ENCODE peak calls at places on chromosomes 11 and 22, in six cellular contexts. Q, S, W, L, O and I are unnamed samples.
A peak's percentile ranks its signal among the peaks of the same experiment; 100 is the strongest.

GRCh38 chr11:35030716-35031213 is 108.2 kb upstream of the CD44 start:
- DNase-seq in L (peak; percentile 58), O (no peak), Q (peak; percentile 87), S (peak; percentile 34), W (peak; percentile 96), I (peak; percentile 98)

GRCh38 chr22:40487663-40488249 is 117.4 kb downstream of the SGSM3 start:
- DNase-seq in S (no peak), W (peak; percentile 61), Q (peak; percentile 63), L (no peak), O (no peak), I (peak; percentile 66)

GRCh38 chr11:69115586-69116560 is 39.9 kb upstream of the SMIM38 start:
- DNase-seq in S (no peak), O (no peak), Q (no peak), L (peak; percentile 70), W (peak; percentile 33), I (no peak)

GRCh38 chr11:70675697-70676374 is 277.5 kb downstream of the CTTN start:
- DNase-seq in L (no peak), O (no peak), W (no peak), Q (peak; percentile 4), S (no peak), I (no peak)

GRCh38 chr11:76219243-76219642 is 12.9 kb upstream of the WNT11 start:
- DNase-seq in Q (no peak), W (no peak), S (no peak), O (no peak), L (no peak), I (no peak)

GRCh38 chr11:2096001-2096918 is 42.9 kb downstream of the IGF2 start:
- DNase-seq in Q (peak; percentile 75), L (no peak), S (no peak), W (peak; percentile 14), O (no peak), I (no peak)

GRCh38 chr22:49590851-49591445 is 236.7 kb downstream of the BRD1 start:
- DNase-seq in O (no peak), Q (no peak), S (no peak), L (no peak), W (no peak), I (no peak)

GRCh38 chr22:22816171-22816514 is 71.5 kb upstream of the IGLL5 start:
- DNase-seq in O (no peak), S (no peak), Q (no peak), W (no peak), L (no peak), I (no peak)

GRCh38 chr22:19916006-19916405 is 25.6 kb upstream of the COMT start:
- DNase-seq in S (no peak), W (no peak), L (no peak), O (no peak), Q (no peak), I (no peak)

GRCh38 chr11:43504316-43504950 is 145.7 kb downstream of the TTC17 start:
- DNase-seq in L (no peak), O (peak; percentile 60), Q (peak; percentile 20), W (no peak), S (no peak), I (peak; percentile 33)

GRCh38 chr22:45977003-45977395 is at the start of gene WNT7B:
- DNase-seq in L (no peak), S (no peak), W (no peak), O (no peak), Q (peak; percentile 21), I (peak; percentile 67)
- H3K27me3 ChIP-seq in L (peaks cover 58% of the 10 kb centered on the region), S (peaks cover 43% of the 10 kb centered on the region), W (peaks cover 55% of the 10 kb centered on the region), O (no peaks in the 10 kb centered on the region), Q (peaks cover 43% of the 10 kb centered on the region), I (no peaks in the 10 kb centered on the region)

GRCh38 chr22:43209523-43209890 is 22.6 kb upstream of the TTLL12 start:
- DNase-seq in W (no peak), O (peak; percentile 18), Q (no peak), L (no peak), S (no peak), I (no peak)

GRCh38 chr22:43208703-43209522 is 22.0 kb upstream of the TTLL12 start:
- DNase-seq in S (no peak), O (peak; percentile 14), Q (no peak), L (no peak), W (no peak), I (no peak)

GRCh38 chr22:43206515-43207161 is 19.7 kb upstream of the TTLL12 start:
- DNase-seq in O (peak; percentile 28), W (no peak), Q (no peak), S (no peak), L (no peak), I (no peak)

GRCh38 chr22:43207386-43207785 is 20.5 kb upstream of the TTLL12 start:
- DNase-seq in L (no peak), Q (no peak), S (no peak), O (peak; percentile 19), W (no peak), I (no peak)

DNA sequence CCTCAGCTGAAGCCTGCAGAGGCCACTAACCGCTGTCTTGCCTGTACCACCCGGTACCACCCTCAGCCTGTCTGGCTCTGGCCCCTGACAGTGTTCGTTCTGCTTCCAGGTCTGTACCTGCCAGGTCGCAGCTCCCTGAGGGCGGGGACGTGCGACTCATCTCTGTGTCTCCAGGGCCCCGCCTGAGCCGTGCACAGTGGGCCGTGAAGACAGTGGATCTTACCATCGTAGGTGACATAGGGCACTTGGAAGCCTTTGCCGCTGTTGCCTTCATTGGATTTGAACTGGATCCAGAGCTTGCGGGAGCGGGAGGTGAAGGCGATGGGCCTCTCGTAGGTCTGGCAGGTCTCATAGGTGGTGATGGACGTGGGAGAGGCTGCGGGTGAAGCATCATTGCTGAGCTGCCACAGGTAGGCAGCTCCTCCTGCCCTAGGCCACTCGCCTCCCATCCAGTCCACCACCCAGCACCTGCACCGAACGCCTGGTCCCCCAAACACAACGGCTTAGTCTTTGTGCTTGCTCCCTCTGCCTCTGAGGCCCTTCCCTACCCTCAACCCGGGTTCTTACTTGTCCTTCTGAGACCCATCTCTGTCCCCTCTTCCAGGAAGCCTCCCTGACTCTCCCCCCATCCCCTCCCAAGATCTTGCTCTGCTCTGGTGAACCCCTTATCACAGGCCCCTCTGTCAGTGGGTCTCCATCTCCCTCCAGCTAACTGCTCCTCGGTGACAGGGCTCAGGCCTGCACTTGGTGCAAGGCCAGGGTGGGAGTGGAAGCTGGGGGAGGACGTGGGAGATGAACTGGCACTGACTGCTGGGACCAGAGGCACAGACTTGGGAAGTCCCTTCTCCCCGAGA is 21.1 kb upstream of the TTLL12 start:
- DNase-seq in Q (no peak), S (no peak), W (no peak), L (no peak), O (peak; percentile 19), I (no peak)
- H3K27me3 ChIP-seq in Q (peaks cover 29% of the 10 kb centered on the region), S (no peaks in the 10 kb centered on the region), W (no peaks in the 10 kb centered on the region), L (no peaks in the 10 kb centered on the region), O (no peaks in the 10 kb centered on the region), I (peaks cover 2% of the 10 kb centered on the region)

GRCh38 chr11:129372609-129373488 is 2.8 kb upstream of the BARX2 start:
- DNase-seq in Q (no peak), L (no peak), W (no peak), O (no peak), S (no peak), I (no peak)

GRCh38 chr11:129375731-129376657 is at the start of gene BARX2:
- DNase-seq in W (peak; percentile 71), Q (peak; percentile 48), O (no peak), L (no peak), S (no peak), I (peak; percentile 70)

GRCh38 chr11:129373489-129373953 is 2.1 kb upstream of the BARX2 start:
- DNase-seq in S (no peak), L (no peak), Q (peak; percentile 15), W (peak; percentile 15), O (no peak), I (no peak)

GRCh38 chr11:129374993-129375721 is 491 bp upstream of the BARX2 start:
- DNase-seq in L (no peak), W (peak; percentile 9), O (no peak), S (no peak), Q (no peak), I (peak; percentile 45)

DNA sequence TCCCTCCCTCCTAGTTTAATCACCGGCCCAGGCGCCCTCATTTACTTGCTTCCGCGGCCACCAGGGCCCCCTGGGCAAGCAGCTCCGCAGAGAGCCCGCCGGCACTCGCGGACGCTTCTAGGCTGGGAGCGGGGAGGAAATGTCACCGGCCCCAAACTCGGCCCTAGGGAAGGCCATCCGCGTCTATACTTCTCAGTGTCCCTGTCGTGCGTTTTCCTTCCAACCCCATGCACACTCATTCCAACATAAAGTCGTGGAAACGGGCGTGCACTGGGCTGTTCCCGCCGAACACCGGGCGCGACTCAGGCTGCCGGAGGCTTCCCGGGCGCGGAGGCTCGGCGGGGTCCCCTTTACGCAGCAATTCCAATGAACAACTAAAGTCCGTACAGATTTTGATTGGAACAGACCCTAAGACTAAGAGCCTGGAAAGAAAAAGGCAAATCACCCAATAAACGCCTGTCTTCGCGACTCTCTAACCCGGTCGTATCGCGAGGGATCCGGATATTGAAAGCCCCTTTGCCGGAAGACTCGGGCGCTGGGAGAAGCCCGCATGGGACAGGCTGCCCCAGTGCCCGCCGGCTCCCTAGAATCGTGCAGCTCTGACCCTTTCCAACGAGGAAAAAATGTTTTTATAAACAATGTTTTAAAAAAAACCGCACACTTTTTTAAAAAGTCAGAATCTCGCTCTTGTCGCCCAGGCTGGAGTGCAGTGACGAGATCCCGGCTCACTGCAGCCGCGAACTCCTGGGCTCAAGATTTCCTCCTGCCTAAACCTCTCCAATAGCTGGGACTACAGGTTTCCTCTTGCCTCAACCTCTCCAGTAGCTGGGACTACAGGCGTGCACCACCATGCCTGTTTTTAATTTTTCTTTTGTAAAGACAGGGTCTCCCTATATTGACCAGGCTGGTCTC is 1.3 kb upstream of the BARX2 start:
- DNase-seq in S (no peak), O (no peak), L (no peak), W (peak; percentile 10), Q (no peak), I (no peak)
- H3K27me3 ChIP-seq in S (peaks cover 9% of the 10 kb centered on the region), O (no peaks in the 10 kb centered on the region), L (peaks cover 90% of the 10 kb centered on the region), W (peaks cover 57% of the 10 kb centered on the region), Q (peaks cover 89% of the 10 kb centered on the region), I (peaks cover 15% of the 10 kb centered on the region)

DNA sequence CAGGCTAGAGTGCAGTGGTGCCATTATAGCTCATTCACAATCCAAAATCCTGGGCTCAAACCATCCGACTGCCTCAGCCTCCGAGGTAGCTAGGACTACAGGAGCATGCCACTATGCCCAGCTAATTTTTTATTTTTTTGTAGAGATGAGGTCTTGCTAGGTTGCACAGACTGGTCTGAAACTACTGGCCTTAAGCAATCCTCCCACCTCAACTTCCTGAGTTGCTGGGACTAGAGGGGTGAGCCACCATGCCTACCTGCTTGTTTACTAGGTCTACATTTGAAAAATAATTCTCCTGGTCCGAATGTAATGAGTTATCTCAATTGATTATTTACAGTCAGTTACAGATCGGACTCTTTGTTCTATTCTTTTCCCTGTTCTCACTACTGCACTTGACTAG is 22.0 kb downstream of the TAF1D start:
- DNase-seq in W (no peak), S (no peak), Q (no peak), L (no peak), O (no peak), I (no peak)
- H3K27me3 ChIP-seq in W (no peaks in the 10 kb centered on the region), S (no peaks in the 10 kb centered on the region), Q (no peaks in the 10 kb centered on the region), L (no peaks in the 10 kb centered on the region), O (no peaks in the 10 kb centered on the region), I (no peaks in the 10 kb centered on the region)

DNA sequence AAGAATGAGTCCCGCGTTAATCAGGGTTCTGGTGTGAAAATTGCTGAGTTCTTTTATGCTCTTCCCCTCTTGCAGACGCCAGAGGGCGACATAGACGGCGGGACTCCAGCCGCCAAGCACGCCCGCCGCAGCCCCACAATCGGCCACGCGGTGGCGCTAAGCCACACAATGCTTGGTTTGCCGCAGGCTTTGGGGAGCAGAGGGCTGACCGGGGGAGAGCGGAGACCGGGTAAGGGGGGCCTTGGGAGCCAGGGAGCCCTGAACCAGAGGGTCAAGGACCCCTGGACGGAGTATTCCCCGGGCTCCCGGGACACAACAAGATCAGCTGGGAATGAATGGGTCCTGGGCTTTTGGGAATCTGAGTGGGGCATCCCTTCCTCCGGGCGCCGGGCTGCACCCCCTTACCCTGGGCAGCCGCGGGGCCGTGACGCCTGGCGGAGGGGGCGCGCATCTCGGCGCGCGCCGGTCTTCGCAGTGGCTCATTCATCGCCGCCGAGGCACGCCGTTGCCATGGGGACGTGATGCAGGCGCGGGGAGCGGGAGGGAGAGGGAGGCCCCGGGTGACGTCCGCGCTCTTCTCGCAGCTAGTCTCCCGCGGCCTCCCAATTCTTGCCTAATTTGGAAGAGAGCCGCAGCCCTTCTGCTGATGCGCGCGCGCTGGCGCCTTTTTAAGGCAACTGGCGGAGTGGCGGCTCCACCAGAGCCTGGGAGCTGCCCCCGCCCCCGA is 12.2 kb upstream of the NPAS4 start:
- DNase-seq in W (peak; percentile 95), L (peak; percentile 87), O (peak; percentile 94), S (peak; percentile 79), Q (peak; percentile 97), I (peak; percentile 67)
- H3K27me3 ChIP-seq in W (peaks cover 11% of the 10 kb centered on the region), L (no peaks in the 10 kb centered on the region), O (no peaks in the 10 kb centered on the region), S (no peaks in the 10 kb centered on the region), Q (peaks cover 38% of the 10 kb centered on the region), I (peaks cover 14% of the 10 kb centered on the region)